ENCODE peak calls at places on chromosomes 4 and X, in four cellular contexts. One of them, this sample, is unnamed.

GRCh38 chrX:118181030-118181429 is 64.4 kb upstream of the KLHL13 start:
- DNase-seq in WERI-Rb-1: no peak
- DNase-seq in H1: no peak
- DNase-seq in Kasumi-1: no peak
- DNase-seq in this sample: no peak

GRCh38 chr4:168522829-168523228 is 26.0 kb downstream of the PALLD start:
- DNase-seq in WERI-Rb-1: no peak
- DNase-seq in H1: no peak
- DNase-seq in Kasumi-1: no peak
- DNase-seq in this sample: no peak

GRCh38 chrX:67543818-67544217 is at the start of gene AR:
- DNase-seq in WERI-Rb-1: no peak
- DNase-seq in H1: peak; percentile 74
- DNase-seq in Kasumi-1: peak; percentile 51
- DNase-seq in this sample: no peak

GRCh38 chrX:69045616-69046345 is 119.5 kb downstream of the PJA1 start:
- DNase-seq in WERI-Rb-1: peak; percentile 14
- DNase-seq in H1: peak; percentile 8
- DNase-seq in Kasumi-1: no peak
- DNase-seq in this sample: no peak

GRCh38 chrX:139008185-139008584 is 296.7 kb upstream of the FGF13 start:
- DNase-seq in WERI-Rb-1: no peak
- DNase-seq in H1: no peak
- DNase-seq in Kasumi-1: no peak
- DNase-seq in this sample: no peak

GRCh38 chrX:96837808-96838207 is 45.9 kb upstream of the RPA4 start:
- DNase-seq in WERI-Rb-1: no peak
- DNase-seq in H1: no peak
- DNase-seq in Kasumi-1: no peak
- DNase-seq in this sample: no peak

GRCh38 chr4:39947963-39948362 is 29.7 kb downstream of the PDS5A start:
- DNase-seq in WERI-Rb-1: no peak
- DNase-seq in H1: no peak
- DNase-seq in Kasumi-1: no peak
- DNase-seq in this sample: no peak

GRCh38 chr4:41426523-41426922 is 111.4 kb upstream of the LIMCH1 start:
- DNase-seq in WERI-Rb-1: no peak
- DNase-seq in H1: no peak
- DNase-seq in Kasumi-1: no peak
- DNase-seq in this sample: no peak

GRCh38 chr4:169612869-169613859 is 781 bp upstream of the NEK1 start:
- DNase-seq in WERI-Rb-1: peak; percentile 86
- DNase-seq in H1: peak; percentile 81
- DNase-seq in Kasumi-1: peak; percentile 87
- DNase-seq in this sample: peak; percentile 71

GRCh38 chr4:172838108-172838507 is 330.5 kb upstream of the GALNT7 start:
- DNase-seq in WERI-Rb-1: no peak
- DNase-seq in H1: no peak
- DNase-seq in Kasumi-1: no peak
- DNase-seq in this sample: no peak

GRCh38 chrX:63744850-63745249 is 40.2 kb downstream of the ARHGEF9 start:
- DNase-seq in WERI-Rb-1: no peak
- DNase-seq in H1: no peak
- DNase-seq in Kasumi-1: no peak
- DNase-seq in this sample: no peak

GRCh38 chrX:44227981-44228380 is 115.5 kb downstream of the EFHC2 start:
- DNase-seq in WERI-Rb-1: no peak
- DNase-seq in H1: no peak
- DNase-seq in Kasumi-1: no peak
- DNase-seq in this sample: no peak

GRCh38 chr4:150720973-150721518 is 139.1 kb downstream of the MAB21L2 start:
- DNase-seq in WERI-Rb-1: no peak
- DNase-seq in H1: no peak
- DNase-seq in Kasumi-1: no peak
- DNase-seq in this sample: no peak

GRCh38 chr4:48899950-48900349 is 6.6 kb downstream of the OCIAD2 start:
- DNase-seq in WERI-Rb-1: no peak
- DNase-seq in H1: no peak
- DNase-seq in Kasumi-1: peak; percentile 75
- DNase-seq in this sample: no peak

GRCh38 chr4:100876546-100876945 is 358.7 kb upstream of the EMCN start:
- DNase-seq in WERI-Rb-1: no peak
- DNase-seq in H1: no peak
- DNase-seq in Kasumi-1: no peak
- DNase-seq in this sample: no peak

GRCh38 chrX:130626521-130626920 is 224.7 kb downstream of the RBMX2 start:
- DNase-seq in WERI-Rb-1: no peak
- DNase-seq in H1: no peak
- DNase-seq in Kasumi-1: no peak
- DNase-seq in this sample: no peak

GRCh38 chr4:159366966-159367365 is 264.1 kb downstream of the RAPGEF2 start:
- DNase-seq in WERI-Rb-1: no peak
- DNase-seq in H1: no peak
- DNase-seq in Kasumi-1: no peak
- DNase-seq in this sample: no peak

GRCh38 chr4:87462102-87462501 is 39.7 kb downstream of the NUDT9 start:
- DNase-seq in WERI-Rb-1: no peak
- DNase-seq in H1: no peak
- DNase-seq in Kasumi-1: no peak
- DNase-seq in this sample: no peak

GRCh38 chrX:28757290-28757689 is 170.0 kb downstream of the IL1RAPL1 start:
- DNase-seq in WERI-Rb-1: no peak
- DNase-seq in H1: no peak
- DNase-seq in Kasumi-1: no peak
- DNase-seq in this sample: no peak

GRCh38 chr4:41448935-41449334 is 89.0 kb upstream of the LIMCH1 start:
- DNase-seq in WERI-Rb-1: no peak
- DNase-seq in H1: no peak
- DNase-seq in Kasumi-1: no peak
- DNase-seq in this sample: no peak

GRCh38 chr4:7761720-7762119 is 177.9 kb downstream of the AFAP1 start:
- DNase-seq in WERI-Rb-1: peak; percentile 88
- DNase-seq in H1: peak; percentile 83
- DNase-seq in Kasumi-1: peak; percentile 46
- DNase-seq in this sample: peak; percentile 95

GRCh38 chr4:6908397-6909112 is 1.1 kb upstream of the TBC1D14 start:
- DNase-seq in WERI-Rb-1: no peak
- DNase-seq in H1: no peak
- DNase-seq in Kasumi-1: no peak
- DNase-seq in this sample: peak; percentile 78

This sample was measured in HuH-7.